ENCODE peak calls at places on chromosomes 3 and 15, in eight cellular contexts. One of them, this sample, is unnamed.

GRCh38 chr3:104279617-104280016 is 1087.1 kb upstream of the ALCAM start:
- DNase-seq in T-helper 2 cell: no peak
- DNase-seq in AG08395: peak
- DNase-seq in HFFc6: peak
- DNase-seq in fibroblast of mammary gland: peak
- DNase-seq in mucosa of gallbladder: no peak
- DNase-seq in OCI-LY7: no peak
- DNase-seq in caudate nucleus: no peak
- DNase-seq in this sample: peak

GRCh38 chr15:46126581-46126980 is 491.8 kb downstream of the SQOR start:
- DNase-seq in mucosa of gallbladder: no peak
- DNase-seq in HFFc6: peak
- DNase-seq in T-helper 2 cell: no peak
- DNase-seq in fibroblast of mammary gland: no peak
- DNase-seq in OCI-LY7: no peak
- DNase-seq in AG08395: no peak
- DNase-seq in caudate nucleus: no peak
- DNase-seq in this sample: peak

GRCh38 chr3:8658326-8659212 is 14.0 kb upstream of the SSUH2 start:
- DNase-seq in HFFc6: no peak
- DNase-seq in AG08395: no peak
- DNase-seq in caudate nucleus: no peak
- DNase-seq in OCI-LY7: peak
- DNase-seq in fibroblast of mammary gland: no peak
- DNase-seq in mucosa of gallbladder: peak
- DNase-seq in T-helper 2 cell: no peak
- DNase-seq in this sample: no peak

GRCh38 chr15:57861805-57862586 is 155.5 kb downstream of the POLR2M start:
- DNase-seq in AG08395: peak
- DNase-seq in HFFc6: peak
- DNase-seq in mucosa of gallbladder: no peak
- DNase-seq in caudate nucleus: no peak
- DNase-seq in fibroblast of mammary gland: peak
- DNase-seq in T-helper 2 cell: no peak
- DNase-seq in OCI-LY7: no peak
- DNase-seq in this sample: peak

GRCh38 chr15:79057050-79057449 is 33.5 kb downstream of the RASGRF1 start:
- DNase-seq in fibroblast of mammary gland: no peak
- DNase-seq in T-helper 2 cell: no peak
- DNase-seq in AG08395: no peak
- DNase-seq in OCI-LY7: no peak
- DNase-seq in caudate nucleus: no peak
- DNase-seq in mucosa of gallbladder: no peak
- DNase-seq in HFFc6: no peak
- DNase-seq in this sample: no peak

GRCh38 chr15:60299452-60300047 is 98.2 kb downstream of the ANXA2 start:
- DNase-seq in fibroblast of mammary gland: peak
- DNase-seq in OCI-LY7: no peak
- DNase-seq in HFFc6: peak
- DNase-seq in caudate nucleus: peak
- DNase-seq in mucosa of gallbladder: no peak
- DNase-seq in AG08395: peak
- DNase-seq in T-helper 2 cell: no peak
- DNase-seq in this sample: no peak

GRCh38 chr3:79491029-79491634 is 276.7 kb downstream of the ROBO1 start:
- DNase-seq in caudate nucleus: no peak
- DNase-seq in mucosa of gallbladder: no peak
- DNase-seq in T-helper 2 cell: no peak
- DNase-seq in AG08395: no peak
- DNase-seq in fibroblast of mammary gland: peak
- DNase-seq in HFFc6: no peak
- DNase-seq in OCI-LY7: no peak
- DNase-seq in this sample: no peak

GRCh38 chr3:46701211-46701939 is at the start of gene TMIE:
- DNase-seq in AG08395: no peak
- DNase-seq in T-helper 2 cell: no peak
- DNase-seq in HFFc6: no peak
- DNase-seq in fibroblast of mammary gland: no peak
- DNase-seq in mucosa of gallbladder: no peak
- DNase-seq in caudate nucleus: no peak
- DNase-seq in OCI-LY7: no peak
- DNase-seq in this sample: no peak

GRCh38 chr3:52339612-52340011 is 23.5 kb downstream of the DNAH1 start:
- DNase-seq in fibroblast of mammary gland: peak
- DNase-seq in OCI-LY7: peak
- DNase-seq in AG08395: peak
- DNase-seq in caudate nucleus: no peak
- DNase-seq in T-helper 2 cell: no peak
- DNase-seq in HFFc6: peak
- DNase-seq in mucosa of gallbladder: peak
- DNase-seq in this sample: peak

GRCh38 chr15:45714501-45715488 is 80.0 kb downstream of the SQOR start:
- DNase-seq in T-helper 2 cell: peak
- DNase-seq in AG08395: peak
- DNase-seq in OCI-LY7: peak
- DNase-seq in fibroblast of mammary gland: peak
- DNase-seq in caudate nucleus: peak
- DNase-seq in HFFc6: peak
- DNase-seq in mucosa of gallbladder: peak
- DNase-seq in this sample: peak

GRCh38 chr3:168990111-168990510 is 673.4 kb downstream of the MECOM start:
- DNase-seq in fibroblast of mammary gland: no peak
- DNase-seq in caudate nucleus: no peak
- DNase-seq in AG08395: no peak
- DNase-seq in HFFc6: no peak
- DNase-seq in T-helper 2 cell: no peak
- DNase-seq in OCI-LY7: no peak
- DNase-seq in mucosa of gallbladder: no peak
- DNase-seq in this sample: no peak

GRCh38 chr15:79028411-79028964 is 62.1 kb downstream of the RASGRF1 start:
- DNase-seq in T-helper 2 cell: no peak
- DNase-seq in HFFc6: peak
- DNase-seq in AG08395: peak
- DNase-seq in mucosa of gallbladder: peak
- DNase-seq in caudate nucleus: peak
- DNase-seq in fibroblast of mammary gland: peak
- DNase-seq in OCI-LY7: peak
- DNase-seq in this sample: peak

GRCh38 chr3:71348001-71348632 is 235.4 kb downstream of the FOXP1 start:
- DNase-seq in AG08395: no peak
- DNase-seq in fibroblast of mammary gland: no peak
- DNase-seq in caudate nucleus: no peak
- DNase-seq in mucosa of gallbladder: no peak
- DNase-seq in HFFc6: no peak
- DNase-seq in T-helper 2 cell: no peak
- DNase-seq in OCI-LY7: no peak
- DNase-seq in this sample: no peak

GRCh38 chr3:143794793-143795462 is 53.3 kb downstream of the SLC9A9 start:
- DNase-seq in HFFc6: no peak
- DNase-seq in caudate nucleus: no peak
- DNase-seq in T-helper 2 cell: no peak
- DNase-seq in mucosa of gallbladder: no peak
- DNase-seq in fibroblast of mammary gland: no peak
- DNase-seq in OCI-LY7: no peak
- DNase-seq in AG08395: no peak
- DNase-seq in this sample: no peak

This sample was measured in MG63.